ENCODE peak calls at places on chromosomes 13 and 19, in four cellular contexts. L, E, P and J are unnamed samples.

GRCh38 chr13:98839826-98840769 is 87.6 kb upstream of the SLC15A1 start:
- DNase-seq in L (peak), E (no peak), P (peak), J (peak)

GRCh38 chr13:71525004-71525403 is 342.0 kb downstream of the DACH1 start:
- DNase-seq in L (no peak), E (no peak), P (no peak), J (no peak)

GRCh38 chr13:110774490-110774889 is 61.0 kb downstream of the ING1 start:
- DNase-seq in L (no peak), E (no peak), P (no peak), J (no peak)

GRCh38 chr13:26378116-26378515 is 124.2 kb downstream of the CDK8 start:
- DNase-seq in L (no peak), E (no peak), P (no peak), J (no peak)

GRCh38 chr13:110327036-110327790 is 20.1 kb downstream of the COL4A2 start:
- DNase-seq in L (peak), E (no peak), P (no peak), J (no peak)

GRCh38 chr19:57802269-57802668 is 12.4 kb downstream of the ZNF552 start:
- DNase-seq in L (peak), E (no peak), P (no peak), J (no peak)

GRCh38 chr19:38634757-38635482 is 12.5 kb upstream of the ACTN4 start:
- DNase-seq in L (peak), E (no peak), P (peak), J (peak)

GRCh38 chr19:18093439-18094161 is 4.0 kb upstream of the MAST3 start:
- DNase-seq in L (peak), E (no peak), P (peak), J (no peak)

GRCh38 chr13:97222934-97223710 is 989 bp downstream of the MBNL2 start:
- DNase-seq in L (peak), E (no peak), P (no peak), J (no peak)

GRCh38 chr19:8423821-8424223 is 10.7 kb downstream of the MARCHF2 start:
- DNase-seq in L (peak), E (no peak), P (no peak), J (peak)

GRCh38 chr13:67343777-67344176 is 113.6 kb upstream of the PCDH9 start:
- DNase-seq in L (peak), E (no peak), P (no peak), J (no peak)

GRCh38 chr13:23654111-23655110 is 84.2 kb downstream of the TNFRSF19 start:
- DNase-seq in L (no peak), E (no peak), P (no peak), J (no peak)

GRCh38 chr13:62710766-62711165 is 1295.1 kb upstream of the PCDH20 start:
- DNase-seq in L (no peak), E (no peak), P (no peak), J (no peak)

GRCh38 chr13:76943646-76944045 is 4.7 kb upstream of the ACOD1 start:
- DNase-seq in L (no peak), E (no peak), P (no peak), J (no peak)

GRCh38 chr13:51243832-51244231 is 21.6 kb downstream of the FAM124A start:
- DNase-seq in L (peak), E (no peak), P (no peak), J (no peak)

DNA sequence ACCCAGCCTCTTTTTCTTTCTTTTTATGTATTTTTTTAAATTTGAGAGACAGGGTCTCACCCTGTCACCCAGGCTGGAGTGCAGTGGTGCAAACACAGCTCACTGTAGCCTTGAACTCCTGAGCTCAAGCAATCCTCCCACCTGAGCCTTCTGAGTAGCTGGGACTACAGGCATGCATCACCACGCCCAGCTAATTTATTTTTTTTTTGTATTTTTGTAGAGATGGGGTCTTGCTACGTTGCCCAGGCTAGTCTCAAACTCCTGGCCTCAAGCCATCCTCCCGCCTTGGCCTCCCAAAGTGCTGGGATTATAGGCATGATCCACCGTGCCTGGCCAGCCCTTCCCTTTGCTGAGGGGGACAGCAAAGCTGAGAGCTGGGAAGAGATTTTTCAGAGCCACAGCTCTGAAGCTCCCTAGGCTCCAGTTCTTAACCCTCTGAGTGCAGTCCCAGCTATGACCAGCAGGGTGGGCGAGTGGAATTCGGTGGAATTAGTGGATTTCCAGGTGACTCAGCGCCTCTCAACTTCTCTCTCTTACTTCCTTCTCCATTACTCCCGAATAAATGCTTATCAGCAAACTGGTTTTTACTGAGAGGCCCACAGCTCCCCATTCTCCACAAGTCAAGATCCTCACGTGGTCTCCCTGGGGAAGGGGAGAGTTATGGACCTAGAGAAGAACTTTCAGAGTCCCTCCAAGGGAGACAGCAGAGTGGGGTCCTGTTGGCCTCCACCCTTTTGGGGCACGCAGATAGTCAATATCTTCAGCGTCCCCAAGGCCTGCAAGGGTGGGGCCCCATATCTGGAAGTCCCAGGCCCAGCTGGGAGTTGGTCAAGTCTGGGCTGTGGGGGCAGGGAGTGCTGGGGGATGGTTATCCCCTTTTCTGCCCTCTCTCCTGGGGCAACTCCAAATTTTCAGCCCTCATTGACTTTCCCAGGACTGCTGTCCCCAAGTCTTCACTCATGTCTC is 1.2 kb downstream of the BLVRB start:
- DNase-seq in L (peak), E (no peak), P (peak), J (peak)
- H3K4me3 ChIP-seq in L (peak), E (peak), P (no peak), J (peak)

DNA sequence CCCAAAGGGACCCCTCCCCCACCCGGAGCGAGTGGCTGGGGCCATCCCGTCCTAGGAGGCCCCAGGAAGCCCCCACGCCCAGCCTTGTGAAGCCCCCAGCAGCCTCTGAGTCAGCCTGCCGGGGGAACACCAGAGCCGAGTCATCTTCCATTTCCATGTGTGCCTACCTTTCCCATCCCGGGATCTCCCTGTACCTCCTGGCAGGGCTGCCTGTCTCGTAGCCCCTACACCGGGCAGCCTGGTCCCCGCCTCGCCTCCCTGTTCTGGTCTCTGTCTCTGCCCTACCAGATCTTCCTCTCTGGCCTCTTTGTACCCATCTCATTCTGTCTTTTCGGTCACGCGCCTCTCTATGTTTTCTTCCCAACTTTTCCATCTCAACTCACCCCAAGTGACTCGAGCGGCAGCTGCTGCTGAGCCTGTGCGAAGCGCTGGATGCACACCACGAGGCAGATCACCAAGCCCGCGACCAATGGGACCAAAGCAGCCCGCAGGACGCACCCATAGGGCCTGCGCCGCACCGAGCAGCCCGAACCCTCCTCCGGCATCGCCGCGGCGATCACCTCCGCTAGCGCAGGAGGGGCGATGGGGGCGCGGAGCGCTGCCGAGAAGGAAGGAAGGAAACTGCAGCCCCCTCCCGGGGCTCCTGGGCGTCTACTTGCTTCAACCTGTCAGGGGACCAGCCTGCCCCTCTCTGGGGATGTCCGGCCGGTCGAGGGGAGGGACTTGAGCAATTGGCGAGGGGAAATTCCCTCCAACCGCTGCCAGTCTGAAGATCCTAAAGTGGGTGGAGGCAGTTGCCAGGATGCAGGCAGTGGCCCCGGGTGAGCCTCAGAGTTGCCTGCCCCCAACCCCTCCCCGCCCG is at the start of gene CD70:
- DNase-seq in L (peak), E (peak), P (peak), J (no peak)
- H3K4me3 ChIP-seq in L (peak), E (peak), P (peak), J (no peak)

GRCh38 chr19:41307090-41307875 is 2.7 kb upstream of the CCDC97 start:
- DNase-seq in L (no peak), E (no peak), P (no peak), J (no peak)

GRCh38 chr19:41305923-41306322 is 4.0 kb upstream of the CCDC97 start:
- DNase-seq in L (no peak), E (no peak), P (no peak), J (no peak)

GRCh38 chr19:41304706-41305483 is 5.1 kb upstream of the CCDC97 start:
- DNase-seq in L (no peak), E (no peak), P (no peak), J (no peak)

GRCh38 chr19:41307954-41308449 is 2.0 kb upstream of the CCDC97 start:
- DNase-seq in L (no peak), E (no peak), P (no peak), J (no peak)

DNA sequence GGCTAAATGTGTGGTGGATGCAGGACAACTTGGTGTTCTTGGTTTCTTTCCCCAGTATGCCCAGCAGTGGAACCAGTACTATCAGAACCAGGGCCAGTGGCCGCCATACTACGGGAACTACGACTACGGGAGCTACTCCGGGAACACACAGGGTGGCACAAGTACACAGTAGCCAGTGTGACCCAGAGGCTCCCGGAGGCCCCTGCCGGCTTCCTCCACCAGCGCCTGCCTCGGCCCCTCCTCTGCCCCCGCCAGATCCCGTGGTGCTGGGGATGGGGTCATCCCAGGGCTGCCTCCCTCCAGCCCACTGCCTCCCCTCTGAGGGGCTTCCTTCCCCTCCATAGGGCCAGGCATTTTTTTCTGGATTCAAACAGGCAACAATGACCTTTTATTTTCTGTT is 3.6 kb upstream of the CCDC97 start:
- DNase-seq in L (no peak), E (no peak), P (no peak), J (no peak)
- H3K4me3 ChIP-seq in L (no peak), E (no peak), P (no peak), J (no peak)

GRCh38 chr13:84137292-84137691 is 255.0 kb upstream of the SLITRK1 start:
- DNase-seq in L (no peak), E (no peak), P (no peak), J (no peak)
- H3K4me3 ChIP-seq in L (no peak), E (no peak), P (no peak), J (no peak)

DNA sequence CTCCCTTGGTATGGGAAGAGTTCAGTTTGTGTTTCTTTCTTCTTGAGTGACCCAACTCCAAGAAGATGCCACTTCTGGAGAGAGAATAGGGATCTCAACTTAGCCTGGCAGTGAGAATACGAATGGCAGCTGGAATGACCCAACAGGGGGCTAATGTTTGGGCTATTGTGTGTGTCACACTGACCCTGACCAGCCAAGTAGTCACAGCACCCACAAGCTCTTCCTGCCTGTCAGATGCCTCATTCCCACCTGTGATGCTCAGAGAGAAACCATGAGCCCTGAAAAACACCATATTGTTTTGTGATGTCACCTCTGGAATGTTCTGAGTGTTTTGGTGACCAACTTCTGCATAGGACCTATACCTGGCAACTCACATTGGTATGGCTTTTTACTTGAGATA is at the start of gene CBY2:
- DNase-seq in L (no peak), E (no peak), P (no peak), J (no peak)
- H3K4me3 ChIP-seq in L (no peak), E (peak), P (no peak), J (no peak)

DNA sequence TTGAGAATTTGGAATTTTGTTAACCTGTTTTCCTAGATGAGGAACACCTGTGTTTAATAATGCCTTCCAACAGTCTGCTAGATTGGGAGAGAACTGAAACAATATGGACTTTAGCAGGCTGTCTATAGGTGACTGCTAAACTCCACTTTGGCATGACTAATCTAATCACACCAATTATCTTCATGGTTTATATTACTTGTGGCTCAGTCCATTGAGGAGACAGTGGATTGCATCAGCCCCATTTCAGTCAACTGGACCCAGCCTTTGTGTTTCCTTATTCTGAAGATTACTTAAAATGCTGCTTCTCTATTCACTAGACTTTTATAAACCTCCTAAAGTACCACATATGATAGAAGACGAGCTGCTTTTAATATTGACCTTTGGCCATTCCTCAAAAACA is 295.6 kb downstream of the NDFIP2 start:
- DNase-seq in L (no peak), E (no peak), P (no peak), J (no peak)
- H3K4me3 ChIP-seq in L (no peak), E (no peak), P (no peak), J (no peak)

GRCh38 chr19:49802836-49803528 is 10.1 kb downstream of the FUZ start:
- DNase-seq in L (peak), E (no peak), P (no peak), J (peak)
- H3K4me3 ChIP-seq in L (peak), E (no peak), P (peak), J (no peak)

DNA sequence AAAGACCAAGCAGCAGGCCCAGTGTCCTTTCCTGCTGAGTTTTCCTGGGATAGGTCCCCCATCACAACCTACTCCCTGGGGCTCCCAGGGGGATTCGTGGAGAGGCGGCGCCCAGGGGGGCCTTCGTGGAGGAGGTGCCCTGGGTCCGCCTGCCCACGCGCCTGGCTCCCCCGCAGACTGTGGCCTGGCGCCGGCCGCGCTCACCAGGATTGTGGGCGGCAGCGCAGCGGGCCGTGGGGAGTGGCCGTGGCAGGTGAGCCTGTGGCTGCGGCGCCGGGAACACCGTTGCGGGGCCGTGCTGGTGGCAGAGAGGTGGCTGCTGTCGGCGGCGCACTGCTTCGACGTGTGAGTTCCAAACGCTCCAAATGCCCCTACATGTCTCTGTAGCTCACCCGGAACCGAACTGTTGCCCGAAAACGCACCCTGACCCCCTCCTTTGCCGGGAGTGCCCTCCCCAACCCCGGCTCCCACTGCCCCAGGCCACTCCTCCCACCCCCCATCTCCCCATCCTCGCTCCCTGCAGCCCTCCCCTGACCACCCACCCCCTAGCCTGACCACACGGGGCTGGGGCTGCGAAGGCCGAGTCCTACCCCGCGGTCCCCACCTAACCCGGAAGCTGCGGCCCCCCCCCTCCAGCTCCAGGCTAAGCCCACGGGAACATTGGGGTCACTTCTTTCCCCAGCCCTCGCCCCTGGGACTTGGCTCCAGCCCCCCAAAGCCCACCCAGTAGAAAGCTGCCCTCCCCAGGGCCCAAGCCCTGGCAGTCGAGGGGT is 3.3 kb downstream of the TIMM13 start:
- DNase-seq in L (no peak), E (no peak), P (no peak), J (no peak)
- H3K4me3 ChIP-seq in L (peak), E (no peak), P (no peak), J (no peak)

DNA sequence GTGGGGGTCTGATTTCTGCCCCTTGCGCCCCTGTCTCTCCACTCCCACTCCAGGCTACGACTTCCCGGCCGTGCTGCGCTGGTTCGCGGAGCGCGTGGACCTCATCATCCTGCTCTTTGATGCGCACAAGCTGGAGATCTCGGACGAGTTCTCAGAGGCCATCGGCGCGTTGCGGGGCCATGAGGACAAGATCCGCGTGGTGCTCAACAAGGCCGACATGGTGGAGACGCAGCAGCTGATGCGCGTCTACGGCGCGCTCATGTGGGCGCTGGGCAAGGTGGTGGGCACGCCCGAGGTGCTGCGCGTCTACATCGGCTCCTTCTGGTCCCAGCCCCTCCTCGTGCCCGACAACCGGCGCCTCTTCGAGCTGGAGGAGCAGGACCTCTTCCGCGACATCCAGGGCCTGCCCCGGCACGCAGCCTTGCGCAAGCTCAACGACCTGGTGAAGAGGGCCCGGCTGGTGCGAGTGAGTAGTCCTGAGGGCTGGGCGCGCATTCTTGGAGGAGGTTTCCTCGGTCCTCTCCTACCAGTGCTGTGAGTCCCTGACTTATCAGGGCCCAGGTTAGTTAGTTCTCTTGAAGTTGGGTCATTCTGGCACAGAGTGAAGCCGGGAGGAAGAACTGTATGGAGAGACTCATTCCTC is 12.7 kb downstream of the EHD2 start:
- DNase-seq in L (peak), E (no peak), P (no peak), J (no peak)
- H3K4me3 ChIP-seq in L (no peak), E (no peak), P (no peak), J (no peak)